ENCODE peak calls at places on chromosome 11, in ten cellular contexts. One of them, this sample, is unnamed. For H3K4me1, the result is how much of the 10 kb centered on the place peaks cover.

GRCh38 chr11:33507967-33508366 is 192.7 kb downstream of the C11orf91 start:
- DNase-seq in adrenal gland: no peak
- DNase-seq in body of pancreas: peak
- DNase-seq in spleen: no peak
- DNase-seq in upper lobe of left lung: no peak
- DNase-seq in endothelial cell of umbilical vein: no peak
- DNase-seq in A549: peak
- DNase-seq in heart left ventricle: no peak
- DNase-seq in thyroid gland: no peak
- DNase-seq in Peyer's patch: no peak
- DNase-seq in this sample: no peak

GRCh38 chr11:126378763-126379162 is 23.3 kb downstream of the ST3GAL4 start:
- DNase-seq in adrenal gland: peak
- DNase-seq in body of pancreas: no peak
- DNase-seq in spleen: no peak
- DNase-seq in upper lobe of left lung: no peak
- DNase-seq in endothelial cell of umbilical vein: peak
- DNase-seq in A549: no peak
- DNase-seq in heart left ventricle: no peak
- DNase-seq in thyroid gland: no peak
- DNase-seq in Peyer's patch: no peak
- DNase-seq in this sample: peak

GRCh38 chr11:119752946-119753345 is 23.9 kb upstream of the NECTIN1 start:
- DNase-seq in adrenal gland: no peak
- DNase-seq in body of pancreas: no peak
- DNase-seq in spleen: peak
- DNase-seq in upper lobe of left lung: no peak
- DNase-seq in endothelial cell of umbilical vein: no peak
- DNase-seq in A549: no peak
- DNase-seq in heart left ventricle: no peak
- DNase-seq in thyroid gland: no peak
- DNase-seq in Peyer's patch: no peak
- DNase-seq in this sample: no peak

GRCh38 chr11:87006035-87006434 is 31.7 kb upstream of the TMEM135 start:
- DNase-seq in adrenal gland: no peak
- DNase-seq in body of pancreas: no peak
- DNase-seq in spleen: no peak
- DNase-seq in upper lobe of left lung: no peak
- DNase-seq in endothelial cell of umbilical vein: no peak
- DNase-seq in A549: no peak
- DNase-seq in heart left ventricle: no peak
- DNase-seq in thyroid gland: no peak
- DNase-seq in Peyer's patch: no peak
- DNase-seq in this sample: no peak

GRCh38 chr11:61892085-61892370 is 683 bp upstream of the FADS3 start:
- DNase-seq in adrenal gland: no peak
- DNase-seq in body of pancreas: no peak
- DNase-seq in spleen: no peak
- DNase-seq in upper lobe of left lung: no peak
- DNase-seq in endothelial cell of umbilical vein: no peak
- DNase-seq in A549: no peak
- DNase-seq in heart left ventricle: no peak
- DNase-seq in thyroid gland: peak
- DNase-seq in Peyer's patch: no peak
- DNase-seq in this sample: no peak

GRCh38 chr11:12906501-12906900 is 102.6 kb upstream of the RASSF10 start:
- DNase-seq in adrenal gland: no peak
- DNase-seq in body of pancreas: no peak
- DNase-seq in spleen: no peak
- DNase-seq in upper lobe of left lung: no peak
- DNase-seq in endothelial cell of umbilical vein: no peak
- DNase-seq in A549: no peak
- DNase-seq in heart left ventricle: no peak
- DNase-seq in thyroid gland: no peak
- DNase-seq in Peyer's patch: no peak
- DNase-seq in this sample: no peak

GRCh38 chr11:4606231-4607015 is 1.6 kb downstream of the TRIM68 start:
- DNase-seq in adrenal gland: no peak
- DNase-seq in body of pancreas: no peak
- DNase-seq in spleen: no peak
- DNase-seq in upper lobe of left lung: no peak
- DNase-seq in endothelial cell of umbilical vein: peak
- DNase-seq in A549: no peak
- DNase-seq in heart left ventricle: no peak
- DNase-seq in thyroid gland: no peak
- DNase-seq in Peyer's patch: no peak
- DNase-seq in this sample: no peak

GRCh38 chr11:76086713-76087635 is 119.3 kb downstream of the WNT11 start:
- DNase-seq in adrenal gland: no peak
- DNase-seq in body of pancreas: no peak
- DNase-seq in spleen: no peak
- DNase-seq in upper lobe of left lung: no peak
- DNase-seq in endothelial cell of umbilical vein: no peak
- DNase-seq in A549: no peak
- DNase-seq in heart left ventricle: no peak
- DNase-seq in thyroid gland: no peak
- DNase-seq in Peyer's patch: no peak
- DNase-seq in this sample: no peak

GRCh38 chr11:112837162-112837826 is 123.9 kb upstream of the NCAM1 start:
- DNase-seq in adrenal gland: no peak
- DNase-seq in body of pancreas: peak
- DNase-seq in spleen: no peak
- DNase-seq in upper lobe of left lung: peak
- DNase-seq in endothelial cell of umbilical vein: no peak
- DNase-seq in A549: peak
- DNase-seq in heart left ventricle: peak
- DNase-seq in thyroid gland: peak
- DNase-seq in Peyer's patch: no peak
- DNase-seq in this sample: peak

GRCh38 chr11:73152861-73153483 is 10.9 kb upstream of the FCHSD2 start:
- DNase-seq in adrenal gland: no peak
- DNase-seq in body of pancreas: no peak
- DNase-seq in spleen: peak
- DNase-seq in upper lobe of left lung: no peak
- DNase-seq in endothelial cell of umbilical vein: no peak
- DNase-seq in A549: no peak
- DNase-seq in heart left ventricle: no peak
- DNase-seq in thyroid gland: peak
- DNase-seq in Peyer's patch: no peak
- DNase-seq in this sample: no peak

GRCh38 chr11:87724358-87724757 is 450.9 kb downstream of the RAB38 start:
- DNase-seq in adrenal gland: no peak
- DNase-seq in body of pancreas: no peak
- DNase-seq in spleen: no peak
- DNase-seq in upper lobe of left lung: no peak
- DNase-seq in endothelial cell of umbilical vein: no peak
- DNase-seq in A549: no peak
- DNase-seq in heart left ventricle: no peak
- DNase-seq in thyroid gland: no peak
- DNase-seq in Peyer's patch: no peak
- DNase-seq in this sample: no peak

GRCh38 chr11:6650980-6651379 is 4.6 kb downstream of the DCHS1 start:
- DNase-seq in adrenal gland: no peak
- DNase-seq in body of pancreas: no peak
- DNase-seq in spleen: no peak
- DNase-seq in upper lobe of left lung: no peak
- DNase-seq in endothelial cell of umbilical vein: no peak
- DNase-seq in A549: no peak
- DNase-seq in heart left ventricle: no peak
- DNase-seq in thyroid gland: no peak
- DNase-seq in Peyer's patch: no peak
- DNase-seq in this sample: no peak

GRCh38 chr11:92886243-92886905 is 83.1 kb upstream of the MTNR1B start:
- DNase-seq in adrenal gland: peak
- DNase-seq in body of pancreas: peak
- DNase-seq in spleen: no peak
- DNase-seq in upper lobe of left lung: no peak
- DNase-seq in endothelial cell of umbilical vein: peak
- DNase-seq in A549: peak
- DNase-seq in heart left ventricle: no peak
- DNase-seq in thyroid gland: peak
- DNase-seq in Peyer's patch: no peak
- DNase-seq in this sample: peak

GRCh38 chr11:120810251-120810650 is 213.7 kb upstream of the TBCEL start:
- DNase-seq in adrenal gland: no peak
- DNase-seq in body of pancreas: no peak
- DNase-seq in spleen: no peak
- DNase-seq in upper lobe of left lung: no peak
- DNase-seq in endothelial cell of umbilical vein: no peak
- DNase-seq in A549: no peak
- DNase-seq in heart left ventricle: no peak
- DNase-seq in thyroid gland: no peak
- DNase-seq in Peyer's patch: no peak
- DNase-seq in this sample: no peak

GRCh38 chr11:83044958-83045712 is 26.6 kb downstream of the RAB30 start:
- DNase-seq in adrenal gland: peak
- DNase-seq in body of pancreas: no peak
- DNase-seq in spleen: no peak
- DNase-seq in upper lobe of left lung: no peak
- DNase-seq in endothelial cell of umbilical vein: peak
- DNase-seq in A549: peak
- DNase-seq in heart left ventricle: no peak
- DNase-seq in thyroid gland: no peak
- DNase-seq in Peyer's patch: no peak
- DNase-seq in this sample: no peak

GRCh38 chr11:106399624-106400023 is 322.2 kb downstream of the AASDHPPT start:
- DNase-seq in adrenal gland: no peak
- DNase-seq in body of pancreas: no peak
- DNase-seq in spleen: no peak
- DNase-seq in upper lobe of left lung: no peak
- DNase-seq in endothelial cell of umbilical vein: no peak
- DNase-seq in A549: no peak
- DNase-seq in heart left ventricle: no peak
- DNase-seq in thyroid gland: no peak
- DNase-seq in Peyer's patch: no peak
- DNase-seq in this sample: no peak

GRCh38 chr11:46637546-46637945 is 20.2 kb downstream of the ATG13 start:
- DNase-seq in adrenal gland: no peak
- DNase-seq in body of pancreas: no peak
- DNase-seq in spleen: no peak
- DNase-seq in upper lobe of left lung: no peak
- DNase-seq in endothelial cell of umbilical vein: no peak
- DNase-seq in A549: no peak
- DNase-seq in heart left ventricle: no peak
- DNase-seq in thyroid gland: no peak
- DNase-seq in Peyer's patch: no peak
- DNase-seq in this sample: no peak

GRCh38 chr11:74720596-74721478 is 10.4 kb downstream of the CHRDL2 start:
- DNase-seq in adrenal gland: peak
- DNase-seq in body of pancreas: peak
- DNase-seq in spleen: peak
- DNase-seq in upper lobe of left lung: no peak
- DNase-seq in endothelial cell of umbilical vein: no peak
- DNase-seq in A549: no peak
- DNase-seq in heart left ventricle: peak
- DNase-seq in thyroid gland: no peak
- DNase-seq in Peyer's patch: no peak
- DNase-seq in this sample: no peak

DNA sequence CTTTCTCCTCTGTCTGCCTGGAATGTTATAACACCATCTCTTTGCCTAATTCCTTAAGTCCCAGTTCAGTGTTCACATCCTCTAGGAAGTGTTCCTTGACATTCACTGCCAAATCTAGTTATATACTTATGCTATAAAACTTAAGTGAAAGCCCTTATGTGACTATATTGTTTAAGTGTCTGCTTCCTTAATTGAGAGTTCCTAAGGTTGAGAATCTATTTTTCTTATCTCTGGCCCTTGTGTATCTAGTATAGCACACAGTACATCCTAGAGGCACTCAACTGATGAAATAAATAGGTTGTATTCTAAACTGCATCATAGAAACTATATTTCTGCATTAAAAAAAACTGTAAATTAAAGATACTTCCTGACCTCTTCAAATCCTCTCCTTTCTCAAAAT is 16.9 kb downstream of the KMT5B start:
- DNase-seq in adrenal gland: no peak
- DNase-seq in body of pancreas: no peak
- DNase-seq in spleen: no peak
- DNase-seq in upper lobe of left lung: no peak
- DNase-seq in endothelial cell of umbilical vein: no peak
- DNase-seq in A549: no peak
- DNase-seq in heart left ventricle: no peak
- DNase-seq in thyroid gland: no peak
- DNase-seq in Peyer's patch: no peak
- DNase-seq in this sample: no peak
- H3K4me1 ChIP-seq in adrenal gland: under half
- H3K4me1 ChIP-seq in body of pancreas: half or more
- H3K4me1 ChIP-seq in spleen: under half
- H3K4me1 ChIP-seq in upper lobe of left lung: under half
- H3K4me1 ChIP-seq in endothelial cell of umbilical vein: under half
- H3K4me1 ChIP-seq in A549: under half
- H3K4me1 ChIP-seq in heart left ventricle: half or more
- H3K4me1 ChIP-seq in thyroid gland: half or more
- H3K4me1 ChIP-seq in Peyer's patch: under half
- H3K4me1 ChIP-seq in this sample: under half

GRCh38 chr11:45178223-45178622 is 31.8 kb downstream of the PRDM11 start:
- DNase-seq in adrenal gland: no peak
- DNase-seq in body of pancreas: no peak
- DNase-seq in spleen: no peak
- DNase-seq in upper lobe of left lung: no peak
- DNase-seq in endothelial cell of umbilical vein: no peak
- DNase-seq in A549: no peak
- DNase-seq in heart left ventricle: no peak
- DNase-seq in thyroid gland: no peak
- DNase-seq in Peyer's patch: no peak
- DNase-seq in this sample: no peak
- TF ChIP-seq POLR2A in adrenal gland: no peak
- TF ChIP-seq POLR2A in body of pancreas: no peak
- TF ChIP-seq POLR2A in spleen: no peak
- TF ChIP-seq POLR2A in upper lobe of left lung: no peak
- TF ChIP-seq POLR2A in endothelial cell of umbilical vein: no peak
- TF ChIP-seq POLR2A in A549: no peak
- TF ChIP-seq POLR2A in heart left ventricle: no peak
- TF ChIP-seq POLR2A in thyroid gland: no peak
- TF ChIP-seq POLR2A in Peyer's patch: no peak
- TF ChIP-seq POLR2A in this sample: no peak

GRCh38 chr11:1868636-1869291 is 15.9 kb downstream of the LSP1 start:
- DNase-seq in adrenal gland: peak
- DNase-seq in body of pancreas: no peak
- DNase-seq in spleen: peak
- DNase-seq in upper lobe of left lung: peak
- DNase-seq in endothelial cell of umbilical vein: no peak
- DNase-seq in A549: no peak
- DNase-seq in heart left ventricle: peak
- DNase-seq in thyroid gland: no peak
- DNase-seq in Peyer's patch: no peak
- DNase-seq in this sample: no peak
- H3K4me3 ChIP-seq in adrenal gland: no peak
- H3K4me3 ChIP-seq in body of pancreas: no peak
- H3K4me3 ChIP-seq in spleen: peak
- H3K4me3 ChIP-seq in upper lobe of left lung: no peak
- H3K4me3 ChIP-seq in endothelial cell of umbilical vein: no peak
- H3K4me3 ChIP-seq in A549: no peak
- H3K4me3 ChIP-seq in heart left ventricle: no peak
- H3K4me3 ChIP-seq in thyroid gland: no peak
- H3K4me3 ChIP-seq in Peyer's patch: no peak
- H3K4me3 ChIP-seq in this sample: peak

DNA sequence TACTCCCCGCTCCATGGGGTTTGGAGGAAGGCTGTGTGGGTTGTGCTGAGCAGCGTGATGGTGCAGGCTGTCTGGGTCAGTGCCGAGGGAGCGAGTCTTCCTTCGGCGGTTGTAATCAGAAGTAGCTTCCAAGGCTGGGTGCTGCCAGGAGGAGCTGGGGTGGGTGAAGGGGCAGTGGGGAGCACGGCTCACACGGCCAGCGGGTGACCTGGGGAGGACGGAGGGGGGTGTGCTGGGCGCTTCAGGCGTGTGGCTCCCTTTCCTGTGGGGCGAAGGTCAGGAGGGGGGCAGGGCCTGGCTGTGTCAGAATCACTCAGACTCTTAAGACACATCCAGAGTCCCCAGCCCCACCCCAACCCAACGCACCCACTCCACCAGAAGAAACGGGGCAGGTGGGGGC is 60.2 kb downstream of the LRP5 start:
- DNase-seq in adrenal gland: no peak
- DNase-seq in body of pancreas: no peak
- DNase-seq in spleen: no peak
- DNase-seq in upper lobe of left lung: peak
- DNase-seq in endothelial cell of umbilical vein: no peak
- DNase-seq in A549: no peak
- DNase-seq in heart left ventricle: no peak
- DNase-seq in thyroid gland: no peak
- DNase-seq in Peyer's patch: peak
- DNase-seq in this sample: no peak
- H3K4me1 ChIP-seq in adrenal gland: half or more
- H3K4me1 ChIP-seq in body of pancreas: under half
- H3K4me1 ChIP-seq in spleen: under half
- H3K4me1 ChIP-seq in upper lobe of left lung: half or more
- H3K4me1 ChIP-seq in endothelial cell of umbilical vein: under half
- H3K4me1 ChIP-seq in A549: under half
- H3K4me1 ChIP-seq in heart left ventricle: half or more
- H3K4me1 ChIP-seq in thyroid gland: half or more
- H3K4me1 ChIP-seq in Peyer's patch: under half
- H3K4me1 ChIP-seq in this sample: under half

This sample was measured in testis.